ENCODE peak calls at places on chromosome 5, in four cellular contexts. L, J, F and P are unnamed samples.

GRCh38 chr5:32711693-32712462 is 757 bp downstream of the NPR3 start:
- DNase-seq in J (peak; percentile 20), F (no peak), L (no peak), P (peak; percentile 28)

GRCh38 chr5:111681791-111682190 is 75.2 kb downstream of the NREP start:
- DNase-seq in J (peak; percentile 31), F (no peak), L (no peak), P (no peak)

GRCh38 chr5:82174128-82174918 is 103.8 kb downstream of the RPS23 start:
- DNase-seq in L (peak; percentile 75), J (peak; percentile 36), F (peak; percentile 55), P (peak; percentile 62)

GRCh38 chr5:113227798-113228197 is 207.0 kb downstream of the TSSK1B start:
- DNase-seq in F (no peak), J (no peak), L (no peak), P (no peak)

GRCh38 chr5:98827161-98827560 is 53.7 kb downstream of the RGMB start:
- DNase-seq in F (no peak), L (no peak), J (no peak), P (no peak)

GRCh38 chr5:92885950-92886349 is 695.1 kb downstream of the NR2F1-AS1 start:
- DNase-seq in L (no peak), F (no peak), J (no peak), P (no peak)

GRCh38 chr5:150774145-150774544 is 4.4 kb upstream of the SMIM3 start:
- DNase-seq in L (no peak), J (no peak), F (no peak), P (no peak)

GRCh38 chr5:13566903-13567339 is 377.6 kb downstream of the DNAH5 start:
- DNase-seq in L (no peak), J (no peak), F (no peak), P (no peak)

GRCh38 chr5:113047733-113048652 is 71.4 kb downstream of the DCP2 start:
- DNase-seq in F (no peak), J (peak; percentile 37), L (no peak), P (no peak)

GRCh38 chr5:3606121-3606831 is 10.6 kb downstream of the IRX1 start:
- DNase-seq in L (peak; percentile 57), F (no peak), J (no peak), P (no peak)

GRCh38 chr5:154406231-154406630 is 39.6 kb upstream of the SAP30L start:
- DNase-seq in F (no peak), L (no peak), J (no peak), P (no peak)

GRCh38 chr5:141326088-141326854 is 4.0 kb upstream of the PCDHGA1 start:
- DNase-seq in F (peak; percentile 75), J (peak; percentile 63), L (peak; percentile 73), P (peak; percentile 38)

GRCh38 chr5:13581132-13581531 is 363.4 kb downstream of the DNAH5 start:
- DNase-seq in J (no peak), F (no peak), L (no peak), P (no peak)

GRCh38 chr5:151196556-151197290 is 27.2 kb downstream of the CCDC69 start:
- DNase-seq in L (no peak), J (no peak), F (no peak), P (peak; percentile 47)

GRCh38 chr5:151758141-151758429 is 346 bp downstream of the ATOX1 start:
- DNase-seq in J (no peak), F (no peak), L (peak; percentile 72), P (no peak)

GRCh38 chr5:174355208-174355612 is 309.7 kb downstream of the NSG2 start:
- DNase-seq in J (no peak), L (no peak), F (no peak), P (no peak)

DNA sequence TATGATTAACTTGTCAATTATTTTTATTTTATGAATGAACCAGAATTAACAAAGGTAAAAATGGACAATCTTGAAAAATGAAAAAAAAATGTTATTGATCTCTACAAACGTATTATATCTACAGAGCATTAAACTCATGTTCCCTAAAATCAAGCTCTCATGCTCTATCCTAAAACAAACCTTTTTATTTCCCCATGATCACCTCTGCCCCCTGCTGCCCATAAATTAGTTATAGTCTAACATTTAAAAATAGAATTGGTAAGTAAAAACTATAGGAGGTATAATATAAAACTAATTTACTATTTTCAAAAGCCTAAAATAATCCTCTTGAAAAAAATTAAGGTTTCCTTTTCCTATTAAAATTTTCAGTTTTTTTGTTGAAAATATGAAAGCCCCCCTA is 168.0 kb upstream of the POU5F2 start:
- DNase-seq in L (no peak), J (no peak), F (no peak), P (no peak)
- TF ChIP-seq CTCF in L (peak; percentile 16), J (no peak), F (no peak), P (peak; percentile 26)

DNA sequence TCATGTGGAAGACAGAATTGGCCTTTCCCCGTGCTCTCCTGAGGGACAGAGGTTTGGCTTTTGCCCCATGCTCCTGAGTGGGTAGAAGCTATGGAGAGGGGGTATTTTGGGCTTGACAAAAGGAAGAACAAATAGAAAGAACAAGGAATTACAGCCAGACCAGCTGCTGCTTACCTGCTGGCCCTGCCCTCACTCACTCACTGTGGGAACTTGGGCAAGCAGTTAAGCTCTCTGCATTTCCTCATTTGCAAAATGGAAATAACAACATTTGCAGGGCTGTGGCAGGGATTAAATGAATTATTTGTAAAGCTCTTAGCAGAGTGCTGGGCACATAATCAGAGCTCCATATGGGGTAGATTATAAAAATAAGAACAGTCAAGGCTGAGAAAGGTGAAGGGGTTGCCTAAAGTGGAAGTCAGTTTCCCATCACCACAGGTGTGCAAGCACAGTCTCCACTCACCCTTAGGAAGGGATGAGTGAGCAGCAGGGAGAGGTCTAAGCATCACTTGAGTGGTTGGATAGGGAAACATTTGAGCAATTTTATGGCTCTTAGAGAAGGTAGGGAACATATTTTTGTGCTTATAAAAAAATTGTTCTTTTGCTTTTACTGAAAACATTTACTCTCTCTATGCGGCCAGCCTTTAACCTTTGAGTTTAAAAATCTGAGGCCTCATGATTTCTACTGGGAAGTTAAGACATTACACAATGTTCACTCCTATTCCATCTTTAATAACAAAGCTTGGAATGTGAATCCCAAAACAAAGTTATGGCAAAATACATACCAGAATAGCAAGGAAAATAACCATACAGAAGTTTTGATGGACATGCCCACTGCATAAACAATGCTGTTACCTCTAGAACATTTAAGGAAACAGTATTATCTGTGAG is 42.7 kb upstream of the LHFPL2 start:
- DNase-seq in L (no peak), F (no peak), J (no peak), P (no peak)
- H3K4me3 ChIP-seq in L (no peak overlapping the region), F (no peak overlapping the region), J (no peak overlapping the region), P (no peak overlapping the region)

DNA sequence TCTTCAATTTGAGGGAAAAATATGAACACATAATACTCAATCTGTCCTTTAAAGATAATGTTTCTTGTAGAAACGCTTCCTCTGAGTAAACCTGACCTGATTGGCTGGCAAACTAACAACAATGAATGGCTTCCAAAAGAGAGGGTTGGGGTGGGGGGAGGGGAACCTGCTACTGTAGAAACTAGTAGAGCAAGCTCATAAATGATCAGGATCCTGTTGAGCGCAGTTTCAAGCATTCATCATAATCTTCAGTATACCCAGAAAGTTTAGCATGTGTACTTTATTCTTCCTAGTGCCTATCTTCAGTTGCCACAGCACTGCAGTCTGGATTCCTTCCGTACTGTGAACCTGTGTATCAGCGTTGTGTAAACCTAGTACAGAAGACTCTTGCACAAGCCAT is 63.0 kb upstream of the FCHO2 start:
- DNase-seq in F (no peak), J (no peak), L (no peak), P (no peak)
- H3K36me3 ChIP-seq in F (peaks cover 26% of the 10 kb centered on the region), J (peaks cover 53% of the 10 kb centered on the region), L (peaks cover 100% of the 10 kb centered on the region), P (peaks cover 7% of the 10 kb centered on the region)

GRCh38 chr5:78362220-78362619 is 1.8 kb downstream of the SCAMP1 start:
- DNase-seq in F (no peak), L (no peak), J (no peak), P (no peak)

GRCh38 chr5:78360674-78361225 is 333 bp downstream of the SCAMP1 start:
- DNase-seq in J (peak; percentile 47), F (peak; percentile 89), L (peak; percentile 84), P (peak; percentile 64)

GRCh38 chr5:78359831-78360673 is at the start of gene SCAMP1:
- DNase-seq in F (peak; percentile 88), J (peak; percentile 92), L (peak; percentile 96), P (peak; percentile 99)

GRCh38 chr5:78364005-78364404 is 3.6 kb downstream of the SCAMP1 start:
- DNase-seq in F (no peak), L (no peak), J (no peak), P (no peak)

DNA sequence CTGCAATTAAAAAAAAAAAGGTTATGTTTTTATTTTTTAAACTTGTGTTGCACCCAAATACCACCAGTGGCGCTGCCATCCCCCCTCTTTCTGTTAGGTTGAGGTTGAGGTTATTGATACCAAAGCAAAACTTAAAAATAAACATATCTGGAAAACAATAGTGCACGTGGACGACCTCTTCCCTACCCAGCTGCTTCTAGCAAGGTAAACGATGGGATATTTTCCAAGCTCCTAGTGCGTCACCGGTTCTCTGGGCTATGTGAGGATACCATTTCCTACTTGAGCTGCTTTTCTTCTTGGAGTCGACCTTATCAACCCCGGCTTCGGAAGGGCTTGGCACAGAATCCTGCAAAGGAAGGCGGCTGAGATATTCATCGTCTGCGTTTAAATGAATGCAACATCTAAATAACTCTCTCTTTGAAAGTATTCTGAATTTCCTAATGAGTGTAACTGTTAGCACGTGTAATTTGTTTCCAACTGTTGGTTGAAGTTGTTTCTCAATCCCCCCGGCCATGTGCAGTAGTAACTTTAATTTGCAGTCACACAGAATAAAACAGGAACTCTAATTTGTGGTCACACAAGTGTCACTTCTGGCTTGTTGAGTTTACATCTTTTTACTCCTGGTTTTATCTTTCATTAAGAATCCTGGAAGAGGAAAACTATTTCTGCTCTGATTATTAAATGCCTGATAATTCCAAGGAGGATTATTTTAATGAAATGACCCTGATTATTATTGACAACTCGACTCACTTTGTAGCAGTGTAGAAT is 993 bp downstream of the SCAMP1 start:
- DNase-seq in L (no peak), J (peak; percentile 63), F (no peak), P (no peak)
- TF ChIP-seq CTCF in L (peak; percentile 35), J (no peak), F (peak; percentile 68), P (no peak)

DNA sequence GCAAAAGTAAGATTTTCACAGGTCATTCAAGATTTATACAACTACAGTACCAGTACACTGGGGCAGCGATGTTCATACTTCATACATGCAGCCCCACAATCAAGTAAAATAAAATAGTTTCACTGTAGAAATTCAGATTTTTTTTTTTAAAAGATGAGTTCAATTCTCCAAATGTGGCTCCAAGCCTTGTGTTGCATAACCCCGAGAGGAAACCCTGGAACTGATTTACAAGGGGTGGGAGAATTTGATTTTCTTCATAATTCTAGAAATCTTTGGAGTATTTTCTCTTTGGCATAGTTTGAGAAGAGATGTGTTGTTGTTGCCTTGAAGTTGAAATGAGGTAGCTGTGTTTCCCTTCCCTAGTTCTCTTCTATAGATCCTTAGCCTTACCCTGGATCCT is 3.0 kb downstream of the RHOBTB3 start:
- DNase-seq in J (no peak), L (no peak), F (no peak), P (no peak)
- H3K4me3 ChIP-seq in J (peak overlapping the region; percentile 75), L (peak overlapping the region; percentile 69), F (no peak overlapping the region), P (no peak overlapping the region)